ENCODE peak calls at places on chromosomes 1 and 21, in four cellular contexts. Z, W, T and L are unnamed samples.

GRCh38 chr1:207789792-207790787 is 38.2 kb downstream of the CD46 start:
- DNase-seq in T (no peak), Z (no peak), W (no peak), L (no peak)

GRCh38 chr1:19676438-19676922 is 11.8 kb downstream of the HTR6 start:
- DNase-seq in T (no peak), W (no peak), Z (peak), L (no peak)

GRCh38 chr1:179599623-179600249 is 8.1 kb downstream of the TDRD5 start:
- DNase-seq in W (no peak), T (peak), Z (peak), L (no peak)

GRCh38 chr1:223417444-223417843 is 24.2 kb downstream of the CCDC185 start:
- DNase-seq in W (no peak), T (no peak), Z (no peak), L (no peak)

GRCh38 chr1:159877695-159878444 is 15.4 kb upstream of the VSIG8 start:
- DNase-seq in Z (peak), W (no peak), T (peak), L (no peak)

GRCh38 chr1:16717174-16718108 is 22.9 kb upstream of the RNU1-4 start:
- DNase-seq in T (no peak), Z (no peak), W (no peak), L (no peak)

GRCh38 chr1:98277111-98277510 is 356.3 kb upstream of the DPYD start:
- DNase-seq in Z (no peak), T (no peak), W (no peak), L (no peak)

GRCh38 chr1:1371354-1371740 is 3.7 kb downstream of the AURKAIP1 start:
- DNase-seq in W (peak), Z (peak), T (no peak), L (no peak)

GRCh38 chr1:172585348-172585747 is 52.4 kb downstream of the SUCO start:
- DNase-seq in Z (no peak), T (no peak), W (no peak), L (no peak)

GRCh38 chr21:35737899-35738341 is 322.4 kb downstream of the SETD4 start:
- DNase-seq in Z (no peak), W (no peak), T (no peak), L (no peak)

GRCh38 chr21:43849532-43850299 is 15.3 kb upstream of the AGPAT3 start:
- DNase-seq in T (no peak), Z (no peak), W (no peak), L (no peak)

GRCh38 chr1:220300442-220301121 is 28.3 kb upstream of the RAB3GAP2 start:
- DNase-seq in T (no peak), W (no peak), Z (peak), L (peak)

GRCh38 chr1:33738976-33739375 is 124.9 kb upstream of the HMGB4 start:
- DNase-seq in T (no peak), Z (no peak), W (no peak), L (no peak)

GRCh38 chr1:48680411-48681035 is 96.2 kb downstream of the BEND5 start:
- DNase-seq in T (no peak), W (no peak), Z (peak), L (no peak)

GRCh38 chr1:181111559-181111958 is 23.1 kb downstream of the IER5 start:
- DNase-seq in W (no peak), Z (no peak), T (no peak), L (no peak)

GRCh38 chr1:46490603-46491499 is 1.2 kb downstream of the DMBX1 start:
- DNase-seq in W (no peak), T (no peak), Z (no peak), L (no peak)

GRCh38 chr1:43449708-43450069 is 4.0 kb downstream of the HYI start:
- DNase-seq in Z (no peak), W (no peak), T (no peak), L (no peak)

GRCh38 chr1:230268371-230269170 is 157.6 kb downstream of the PGBD5 start:
- DNase-seq in T (no peak), Z (peak), W (no peak), L (peak)

GRCh38 chr1:214549604-214550338 is 1.6 kb downstream of the PTPN14 start:
- DNase-seq in Z (no peak), W (no peak), T (no peak), L (no peak)

GRCh38 chr1:8154621-8155052 is 128.5 kb upstream of the ERRFI1 start:
- DNase-seq in Z (peak), W (no peak), T (peak), L (no peak)

GRCh38 chr21:44089001-44089911 is 17.9 kb upstream of the PWP2 start:
- DNase-seq in T (no peak), Z (no peak), W (peak), L (no peak)

GRCh38 chr1:161484613-161485012 is 20.6 kb upstream of the FCGR2A start:
- DNase-seq in T (no peak), W (no peak), Z (peak), L (no peak)

GRCh38 chr1:25971044-25971881 is 26.6 kb downstream of the PAFAH2 start:
- DNase-seq in W (no peak), Z (no peak), T (no peak), L (no peak)

GRCh38 chr1:14413809-14414208 is 184.7 kb upstream of the KAZN start:
- DNase-seq in W (no peak), T (no peak), Z (no peak), L (no peak)

GRCh38 chr21:38881041-38881570 is 75.4 kb downstream of the ETS2 start:
- DNase-seq in W (no peak), T (no peak), Z (no peak), L (no peak)

GRCh38 chr1:94102126-94102525 is 18.8 kb downstream of the ABCA4 start:
- DNase-seq in W (no peak), Z (no peak), T (no peak), L (no peak)

GRCh38 chr1:228292609-228292911 is 84.7 kb downstream of the OBSCN start:
- DNase-seq in Z (no peak), T (no peak), W (no peak), L (no peak)